ENCODE peak calls at places on chromosomes 3 and 15, in five cellular contexts. A is HTR-8/SVneo, P is anterior cingulate cortex, I is ovary, F is endothelial cell. J is an unnamed sample.

GRCh38 chr15:67174446-67174845 is 80.0 kb downstream of the AAGAB start:
- DNase-seq in A (no peak), P (no peak), I (no peak), F (no peak), J (no peak)

GRCh38 chr15:63157066-63157890 is at the start of gene RPS27L:
- DNase-seq in A (peak), P (peak), I (peak), F (peak), J (peak)

GRCh38 chr15:30953731-30954378 is 37.6 kb downstream of the MTMR10 start:
- DNase-seq in A (peak), P (no peak), I (no peak), F (no peak), J (peak)

GRCh38 chr15:78644979-78645378 is 4.0 kb upstream of the CHRNB4 start:
- DNase-seq in A (no peak), P (no peak), I (no peak), F (no peak), J (no peak)

GRCh38 chr3:124816206-124816605 is 71.0 kb downstream of the ITGB5 start:
- DNase-seq in A (no peak), P (no peak), I (no peak), F (no peak), J (peak)

GRCh38 chr3:161560006-161560637 is 63.5 kb downstream of the OTOL1 start:
- DNase-seq in A (peak), P (peak), I (no peak), F (peak), J (peak)

GRCh38 chr15:64507293-64507802 is 47.0 kb downstream of the ZNF609 start:
- DNase-seq in A (no peak), P (peak), I (peak), F (peak), J (no peak)

GRCh38 chr15:60554494-60554893 is 75.6 kb upstream of the ICE2 start:
- DNase-seq in A (no peak), P (no peak), I (no peak), F (no peak), J (no peak)

GRCh38 chr15:80478075-80478474 is 73.9 kb downstream of the ARNT2 start:
- DNase-seq in A (no peak), P (no peak), I (no peak), F (no peak), J (peak)

GRCh38 chr15:31216210-31216911 is 110.3 kb upstream of the KLF13 start:
- DNase-seq in A (peak), P (no peak), I (peak), F (peak), J (peak)

GRCh38 chr15:64912379-64912778 is 677 bp downstream of the ANKDD1A start:
- DNase-seq in A (no peak), P (no peak), I (no peak), F (no peak), J (no peak)